ENCODE peak calls at places on chromosomes 4 and X, in six cellular contexts. T, M, R, Q, X and A are unnamed samples.

GRCh38 chr4:65046496-65047101 is 623.7 kb downstream of the EPHA5 start:
- DNase-seq in T (peak), M (no peak), R (no peak), Q (peak), X (no peak), A (peak)

GRCh38 chr4:47374477-47374876 is 89.0 kb downstream of the COMMD8 start:
- DNase-seq in T (peak), M (no peak), R (no peak), Q (no peak), X (no peak), A (peak)

GRCh38 chrX:79524642-79525041 is 157.5 kb upstream of the ITM2A start:
- DNase-seq in T (no peak), M (no peak), R (no peak), Q (no peak), X (no peak), A (no peak)

GRCh38 chr4:102338405-102338804 is 6.9 kb downstream of the SLC39A8 start:
- DNase-seq in T (peak), M (no peak), R (no peak), Q (no peak), X (no peak), A (no peak)

GRCh38 chr4:148850257-148850995 is 408.2 kb upstream of the NR3C2 start:
- DNase-seq in T (no peak), M (no peak), R (no peak), Q (peak), X (no peak), A (peak)

GRCh38 chrX:97616883-97617510 is 733.3 kb downstream of the RPA4 start:
- DNase-seq in T (peak), M (no peak), R (no peak), Q (no peak), X (no peak), A (peak)

GRCh38 chrX:24248042-24248441 is 65.8 kb downstream of the SUPT20HL2 start:
- DNase-seq in T (no peak), M (no peak), R (no peak), Q (no peak), X (no peak), A (no peak)

GRCh38 chr4:156718226-156718625 is 253.4 kb downstream of the PDGFC start:
- DNase-seq in T (no peak), M (no peak), R (no peak), Q (no peak), X (no peak), A (no peak)

GRCh38 chrX:40010550-40011364 is 87.0 kb downstream of the BCOR start:
- DNase-seq in T (no peak), M (no peak), R (no peak), Q (no peak), X (no peak), A (no peak)

GRCh38 chrX:85828771-85829170 is 218.6 kb downstream of the CHM start:
- DNase-seq in T (no peak), M (no peak), R (no peak), Q (no peak), X (no peak), A (no peak)

GRCh38 chrX:74535633-74536141 is 78.7 kb downstream of the RLIM start:
- DNase-seq in T (peak), M (no peak), R (no peak), Q (peak), X (peak), A (no peak)

GRCh38 chrX:49246541-49246940 is 11.3 kb downstream of the CCDC22 start:
- DNase-seq in T (no peak), M (no peak), R (no peak), Q (no peak), X (no peak), A (no peak)

GRCh38 chrX:51847463-51847862 is 46.0 kb upstream of the MAGED1 start:
- DNase-seq in T (no peak), M (no peak), R (no peak), Q (no peak), X (no peak), A (no peak)

GRCh38 chr4:38583102-38583501 is 80.9 kb upstream of the KLF3 start:
- DNase-seq in T (peak), M (no peak), R (no peak), Q (no peak), X (no peak), A (no peak)

GRCh38 chrX:53288173-53288572 is 6.8 kb upstream of the IQSEC2 start:
- DNase-seq in T (no peak), M (peak), R (no peak), Q (peak), X (peak), A (no peak)

GRCh38 chrX:42485621-42486020 is 292.3 kb downstream of the PPP1R2C start:
- DNase-seq in T (peak), M (no peak), R (no peak), Q (no peak), X (no peak), A (no peak)

GRCh38 chr4:158428242-158428641 is 93.4 kb upstream of the RXFP1 start:
- DNase-seq in T (peak), M (no peak), R (no peak), Q (no peak), X (no peak), A (no peak)

GRCh38 chr4:140122891-140123290 is 31.1 kb downstream of the MAML3 start:
- DNase-seq in T (no peak), M (no peak), R (no peak), Q (no peak), X (no peak), A (no peak)

GRCh38 chr4:148112231-148112982 is 329.8 kb downstream of the NR3C2 start:
- DNase-seq in T (peak), M (no peak), R (no peak), Q (no peak), X (no peak), A (peak)

GRCh38 chr4:38281416-38282071 is 321.3 kb downstream of the PTTG2 start:
- DNase-seq in T (peak), M (no peak), R (no peak), Q (no peak), X (no peak), A (no peak)

GRCh38 chr4:17033256-17034245 is 135.1 kb upstream of the LDB2 start:
- DNase-seq in T (peak), M (no peak), R (no peak), Q (no peak), X (no peak), A (no peak)

GRCh38 chrX:131703646-131704045 is 159.8 kb downstream of the OR13H1 start:
- DNase-seq in T (no peak), M (no peak), R (no peak), Q (no peak), X (no peak), A (no peak)
- H3K4me3 ChIP-seq in T (no peak), M (no peak), R (no peak), Q (no peak), X (no peak), A (no peak)

DNA sequence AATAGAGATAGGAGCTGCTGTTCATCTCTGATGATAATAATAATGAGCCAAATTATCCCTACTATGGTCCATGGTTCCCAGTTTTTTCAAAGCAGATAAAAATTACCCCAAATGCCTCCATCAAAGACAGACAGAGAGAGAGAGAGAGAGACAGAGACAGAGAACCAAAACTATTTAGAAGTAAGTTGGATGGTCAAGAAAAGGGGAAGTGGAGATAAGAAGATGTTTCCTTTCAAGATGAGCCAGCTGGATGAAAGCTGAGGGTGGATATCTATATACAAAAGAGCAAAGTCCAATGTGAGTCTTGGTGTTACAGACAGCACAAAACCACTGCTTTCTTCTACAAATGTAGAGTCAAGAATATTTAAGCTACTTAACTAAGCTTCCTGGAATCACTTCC is 173.9 kb downstream of the GRIA3 start:
- DNase-seq in T (no peak), M (no peak), R (no peak), Q (no peak), X (no peak), A (no peak)
- H3K4me3 ChIP-seq in T (no peak), M (no peak), R (no peak), Q (no peak), X (no peak), A (no peak)

DNA sequence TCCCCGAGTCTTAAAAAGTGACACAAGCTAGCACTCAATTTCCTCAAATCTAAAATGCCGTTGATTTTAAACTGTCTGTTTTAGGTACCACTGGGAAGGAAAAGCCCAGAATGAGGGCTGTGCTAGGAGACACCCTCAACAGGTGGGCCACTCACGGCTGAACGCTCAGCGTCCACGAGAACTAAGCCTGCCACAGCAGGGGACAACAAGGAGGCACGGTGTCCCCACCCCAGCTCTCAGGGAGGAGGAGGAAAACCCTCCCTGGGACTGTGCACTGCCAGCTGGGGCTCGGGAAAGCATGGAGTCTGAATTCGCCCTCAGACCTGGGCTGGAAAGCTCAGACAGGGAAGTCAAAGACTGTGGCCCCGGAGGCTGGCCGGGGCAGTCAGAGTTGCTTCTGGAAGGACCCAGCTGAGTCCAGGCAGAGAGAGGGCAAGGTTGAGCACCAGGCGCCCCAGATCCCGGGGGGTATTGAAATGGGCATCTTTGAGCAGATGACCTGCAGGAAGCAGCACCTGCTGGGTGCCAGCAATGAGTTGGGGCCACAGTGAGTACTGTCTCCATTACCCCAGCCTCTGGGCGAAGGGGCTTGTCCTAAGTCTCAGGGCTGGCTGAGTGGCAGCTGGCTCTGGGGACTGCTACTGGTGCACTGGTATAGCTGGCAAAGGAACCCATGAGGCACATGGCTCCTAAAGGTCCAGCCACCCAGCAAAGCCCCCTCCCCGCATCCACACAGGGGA is 769 bp upstream of the CPZ start:
- DNase-seq in T (no peak), M (no peak), R (no peak), Q (no peak), X (no peak), A (no peak)
- H3K4me3 ChIP-seq in T (no peak), M (peak), R (no peak), Q (no peak), X (no peak), A (no peak)

GRCh38 chr4:121800961-121801714 is at the start of gene EXOSC9:
- DNase-seq in T (peak), M (peak), R (peak), Q (peak), X (peak), A (peak)

GRCh38 chr4:121801715-121802075 is 572 bp downstream of the EXOSC9 start:
- DNase-seq in T (no peak), M (no peak), R (no peak), Q (no peak), X (no peak), A (no peak)

GRCh38 chr4:121800638-121800960 is 524 bp upstream of the EXOSC9 start:
- DNase-seq in T (no peak), M (no peak), R (no peak), Q (no peak), X (no peak), A (no peak)

GRCh38 chr4:121799208-121799823 is 1.8 kb upstream of the EXOSC9 start:
- DNase-seq in T (no peak), M (no peak), R (no peak), Q (no peak), X (peak), A (no peak)

DNA sequence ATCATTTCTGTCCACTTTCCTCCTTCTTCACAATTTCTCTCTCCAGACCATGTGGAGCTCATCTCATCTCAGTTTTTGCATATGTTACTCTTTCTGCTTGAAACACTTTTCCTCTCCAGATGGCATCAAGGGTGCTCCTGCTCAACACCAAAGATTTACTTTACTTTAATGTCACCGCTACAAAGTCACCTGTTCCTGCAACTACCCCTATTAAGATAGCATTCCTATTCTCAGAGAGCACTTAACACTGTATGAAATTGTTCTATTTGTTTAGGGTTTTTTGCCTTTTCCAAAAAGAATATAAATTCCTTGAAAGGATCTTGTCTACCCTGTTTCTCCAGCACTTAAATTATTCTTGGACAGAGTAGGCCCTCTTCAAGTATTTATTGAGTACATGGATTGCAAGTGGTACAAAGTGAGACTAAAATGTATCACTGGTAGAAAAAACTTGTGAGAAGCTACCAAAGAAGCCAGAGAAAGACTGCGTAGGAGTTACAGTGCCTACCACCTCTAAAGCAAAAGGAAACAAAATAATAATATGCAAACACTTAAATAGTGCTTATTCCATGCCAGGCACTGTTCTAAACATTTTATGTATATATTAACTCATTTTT is 1.1 kb upstream of the EXOSC9 start:
- DNase-seq in T (no peak), M (no peak), R (no peak), Q (no peak), X (no peak), A (no peak)
- H3K4me3 ChIP-seq in T (no peak), M (no peak), R (peak), Q (no peak), X (peak), A (no peak)

DNA sequence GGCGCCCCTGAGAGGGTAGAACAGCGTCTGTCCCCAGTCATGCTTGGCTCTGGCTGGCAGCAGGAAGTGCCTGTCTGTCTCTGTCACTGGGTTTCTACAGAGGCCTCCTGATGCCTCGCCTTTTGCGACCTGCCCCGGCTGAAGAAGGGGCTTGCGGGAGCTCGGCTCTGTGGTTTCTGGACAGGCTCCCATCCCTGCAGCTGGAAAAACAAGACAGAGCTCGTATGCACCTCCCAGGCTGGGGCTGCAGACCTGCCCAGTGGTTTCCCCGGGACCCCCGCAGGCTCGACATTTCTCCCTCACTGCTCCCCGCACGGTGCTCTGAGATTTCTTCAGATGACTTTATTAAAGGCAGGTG is 57.0 kb upstream of the SORCS2 start:
- DNase-seq in T (peak), M (no peak), R (no peak), Q (no peak), X (no peak), A (no peak)
- H3K4me3 ChIP-seq in T (no peak), M (no peak), R (no peak), Q (no peak), X (no peak), A (no peak)

DNA sequence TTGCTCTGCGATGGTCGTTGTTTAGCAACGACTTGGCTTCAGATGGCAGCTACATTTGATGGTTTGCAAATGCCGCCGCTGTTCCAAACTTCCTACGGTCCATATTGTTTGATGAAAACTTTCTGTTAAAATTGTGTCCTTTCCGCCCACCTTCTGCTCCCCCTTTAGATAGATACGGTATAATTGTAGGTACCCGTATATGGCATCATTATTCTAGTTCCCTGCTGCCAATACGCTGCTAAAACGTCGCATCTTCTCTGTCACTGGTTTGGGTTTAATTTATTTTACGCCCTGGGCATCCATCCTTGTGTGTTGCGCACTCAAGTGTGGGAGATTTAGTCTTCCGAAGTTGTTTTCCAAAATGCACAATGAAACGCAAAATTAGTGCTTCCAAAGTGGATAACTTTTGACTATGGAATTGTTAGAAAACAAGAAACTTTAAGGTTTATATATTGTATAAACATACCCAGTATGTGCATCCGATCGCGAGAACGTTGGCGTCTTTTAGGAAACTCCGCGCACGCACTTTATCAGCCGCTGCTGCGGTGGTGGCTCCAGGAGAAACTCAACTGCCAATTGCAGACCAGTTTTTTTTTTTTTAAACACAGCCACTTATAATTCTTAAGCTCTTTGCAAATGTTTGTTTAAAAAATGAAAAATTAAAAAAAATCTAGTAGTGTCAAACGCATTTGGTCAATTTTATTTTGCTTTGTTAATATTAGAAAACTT is 1.7 kb downstream of the ATOH1 start:
- DNase-seq in T (no peak), M (peak), R (no peak), Q (no peak), X (no peak), A (no peak)
- H3K4me3 ChIP-seq in T (no peak), M (no peak), R (no peak), Q (no peak), X (no peak), A (no peak)

GRCh38 chr4:184850431-184851199 is 24.8 kb upstream of the ACSL1 start:
- DNase-seq in T (no peak), M (no peak), R (peak), Q (no peak), X (no peak), A (no peak)
- H3K4me3 ChIP-seq in T (no peak), M (no peak), R (peak), Q (no peak), X (no peak), A (no peak)

GRCh38 chr4:75723802-75724065 is 643 bp upstream of the USO1 start:
- DNase-seq in T (no peak), M (no peak), R (no peak), Q (no peak), X (no peak), A (no peak)

GRCh38 chr4:75724867-75725724 is 719 bp downstream of the USO1 start:
- DNase-seq in T (peak), M (peak), R (peak), Q (peak), X (no peak), A (no peak)

GRCh38 chr4:75724066-75724866 is at the start of gene USO1:
- DNase-seq in T (peak), M (peak), R (peak), Q (peak), X (peak), A (peak)

GRCh38 chr4:75727073-75727472 is 2.7 kb downstream of the USO1 start:
- DNase-seq in T (no peak), M (no peak), R (no peak), Q (no peak), X (no peak), A (no peak)

DNA sequence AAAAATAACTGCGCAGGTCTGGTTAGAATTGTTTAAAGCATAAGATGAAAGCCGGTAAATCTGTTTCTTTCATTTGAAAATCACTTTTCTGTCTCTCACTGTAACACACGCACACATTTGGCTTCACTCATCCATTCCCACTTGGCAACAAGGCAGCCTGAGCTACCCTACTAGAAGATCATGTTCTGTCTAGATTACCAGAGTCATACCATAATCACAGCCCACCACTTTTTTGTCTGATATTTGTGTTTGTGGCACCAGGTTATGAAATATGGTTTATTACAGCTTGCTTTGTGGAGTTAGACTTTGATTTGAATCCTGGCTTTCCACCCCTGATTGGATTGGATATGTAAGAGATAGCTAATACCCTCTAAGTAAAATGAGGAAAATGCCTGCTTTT is 2.2 kb downstream of the USO1 start:
- DNase-seq in T (peak), M (no peak), R (no peak), Q (no peak), X (no peak), A (no peak)
- H3K4me3 ChIP-seq in T (peak), M (no peak), R (peak), Q (no peak), X (peak), A (no peak)